ENCODE peak calls at places on chromosomes 12 and 14, in four cellular contexts. F, U, B and W are unnamed samples.

GRCh38 chr14:55347040-55347439 is 64.6 kb downstream of the ATG14 start:
- DNase-seq in F (no peak), U (no peak), B (no peak), W (no peak)

GRCh38 chr12:72269491-72269890 is 2.7 kb upstream of the TRHDE start:
- DNase-seq in F (peak), U (no peak), B (no peak), W (peak)

GRCh38 chr12:59763835-59764234 is 168.0 kb downstream of the SLC16A7 start:
- DNase-seq in F (no peak), U (no peak), B (no peak), W (no peak)

GRCh38 chr14:78341827-78342389 is 171.7 kb downstream of the NRXN3 start:
- DNase-seq in F (no peak), U (no peak), B (no peak), W (no peak)

GRCh38 chr12:57940915-57941164 is 527 bp upstream of the ATP23 start:
- DNase-seq in F (no peak), U (no peak), B (no peak), W (no peak)

GRCh38 chr12:68899251-68899771 is 33.7 kb downstream of the CPM start:
- DNase-seq in F (peak), U (peak), B (peak), W (peak)

GRCh38 chr12:89194683-89195082 is 157.6 kb downstream of the DUSP6 start:
- DNase-seq in F (no peak), U (no peak), B (no peak), W (no peak)

GRCh38 chr12:91009319-91009950 is 4.7 kb upstream of the EPYC start:
- DNase-seq in F (peak), U (peak), B (no peak), W (peak)

GRCh38 chr12:124422570-124423523 is 128.0 kb downstream of the RFLNA start:
- DNase-seq in F (peak), U (peak), B (no peak), W (peak)

GRCh38 chr14:99276482-99276881 is 4.5 kb upstream of the BCL11B start:
- DNase-seq in F (no peak), U (no peak), B (no peak), W (no peak)

GRCh38 chr12:47194501-47194900 is 114.7 kb upstream of the AMIGO2 start:
- DNase-seq in F (no peak), U (no peak), B (no peak), W (no peak)

GRCh38 chr12:82694970-82695369 is 8.3 kb downstream of the TMTC2 start:
- DNase-seq in F (no peak), U (no peak), B (no peak), W (no peak)

GRCh38 chr14:86935241-86935640 is 1057.7 kb downstream of the GALC start:
- DNase-seq in F (peak), U (peak), B (no peak), W (no peak)

GRCh38 chr12:28209782-28210181 is 19.5 kb downstream of the CCDC91 start:
- DNase-seq in F (no peak), U (no peak), B (peak), W (peak)

GRCh38 chr12:126688556-126688955 is 1578.4 kb upstream of the TMEM132C start:
- DNase-seq in F (no peak), U (no peak), B (no peak), W (no peak)

GRCh38 chr14:22478670-22479069 is 110.4 kb downstream of the DAD1 start:
- DNase-seq in F (no peak), U (peak), B (no peak), W (no peak)

GRCh38 chr14:103815253-103815652 is 32.1 kb downstream of the PPP1R13B start:
- DNase-seq in F (no peak), U (no peak), B (no peak), W (no peak)

GRCh38 chr12:83128529-83128928 is 441.8 kb downstream of the TMTC2 start:
- DNase-seq in F (no peak), U (no peak), B (no peak), W (no peak)

GRCh38 chr12:57694459-57695019 is 607 bp downstream of the OS9 start:
- DNase-seq in F (peak), U (peak), B (peak), W (no peak)

GRCh38 chr12:81758421-81759214 is 532 bp downstream of the PPFIA2 start:
- DNase-seq in F (peak), U (peak), B (no peak), W (peak)

GRCh38 chr14:104972301-104973211 is 5.6 kb downstream of the AHNAK2 start:
- DNase-seq in F (peak), U (peak), B (peak), W (peak)

GRCh38 chr14:46053221-46053620 is 598.4 kb downstream of the RPL10L start:
- DNase-seq in F (no peak), U (no peak), B (no peak), W (no peak)

GRCh38 chr14:22766457-22767322 is at the start of gene OXA1L:
- DNase-seq in F (peak), U (peak), B (peak), W (peak)

GRCh38 chr14:30389134-30389900 is 169.6 kb upstream of the G2E3 start:
- DNase-seq in F (peak), U (peak), B (peak), W (no peak)

GRCh38 chr12:6831021-6831420 is 2.8 kb downstream of the P3H3 start:
- DNase-seq in F (no peak), U (no peak), B (no peak), W (no peak)

GRCh38 chr14:20415723-20416622 is 2.7 kb upstream of the TEP1 start:
- DNase-seq in F (peak), U (peak), B (peak), W (peak)

GRCh38 chr12:3140284-3140683 is 63.1 kb downstream of the TSPAN9 start:
- DNase-seq in F (no peak), U (no peak), B (no peak), W (no peak)

GRCh38 chr12:43964022-43964421 is 128.1 kb downstream of the TMEM117 start:
- DNase-seq in F (no peak), U (no peak), B (no peak), W (no peak)